ENCODE peak calls at places on chromosomes 2 and 18, in five cellular contexts. T is WTC11, N is tibial artery, J is left ventricle myocardium inferior, U is mesothelial cell of epicardium. K is an unnamed sample.

GRCh38 chr2:26178746-26179436 is 6.0 kb downstream of the GAREM2 start:
- DNase-seq in T (peak), N (no peak), J (peak), U (no peak), K (no peak)

GRCh38 chr2:20439193-20439475 is 7.7 kb upstream of the RHOB start:
- DNase-seq in T (no peak), N (no peak), J (no peak), U (no peak), K (peak)

GRCh38 chr2:144426355-144426754 is 93.6 kb downstream of the ZEB2 start:
- DNase-seq in T (no peak), N (no peak), J (no peak), U (no peak), K (no peak)

GRCh38 chr2:173323371-173323770 is 31.3 kb upstream of the CDCA7 start:
- DNase-seq in T (no peak), N (no peak), J (no peak), U (no peak), K (no peak)

GRCh38 chr18:35730738-35731370 is 149.3 kb downstream of the GALNT1 start:
- DNase-seq in T (no peak), N (no peak), J (peak), U (no peak), K (no peak)

GRCh38 chr2:98545591-98545990 is 62.7 kb downstream of the COA5 start:
- DNase-seq in T (no peak), N (peak), J (no peak), U (no peak), K (no peak)

GRCh38 chr2:144583741-144584453 is 64.0 kb upstream of the ZEB2 start:
- DNase-seq in T (no peak), N (no peak), J (no peak), U (no peak), K (peak)

GRCh38 chr2:235398321-235398720 is 95.5 kb upstream of the AGAP1 start:
- DNase-seq in T (no peak), N (no peak), J (no peak), U (no peak), K (no peak)

GRCh38 chr2:238169021-238169707 is 10.4 kb downstream of the ERFE start:
- DNase-seq in T (no peak), N (peak), J (peak), U (no peak), K (peak)

GRCh38 chr18:58603365-58604067 is 25.4 kb downstream of the ALPK2 start:
- DNase-seq in T (no peak), N (no peak), J (no peak), U (peak), K (peak)

GRCh38 chr2:71389379-71390072 is 57.9 kb downstream of the ZNF638 start:
- DNase-seq in T (no peak), N (no peak), J (no peak), U (no peak), K (peak)

GRCh38 chr2:9206991-9207640 is 504 bp downstream of the ASAP2 start:
- DNase-seq in T (peak), N (peak), J (peak), U (peak), K (no peak)

GRCh38 chr18:427005-427404 is 73.5 kb downstream of the COLEC12 start:
- DNase-seq in T (no peak), N (no peak), J (no peak), U (no peak), K (peak)

GRCh38 chr18:9992988-9993845 is 79.4 kb downstream of the VAPA start:
- DNase-seq in T (no peak), N (no peak), J (no peak), U (no peak), K (no peak)

GRCh38 chr18:49814147-49814499 is 790 bp upstream of the ACAA2 start:
- DNase-seq in T (peak), N (peak), J (peak), U (no peak), K (peak)

GRCh38 chr2:77512521-77512920 is 9.7 kb downstream of the LRRTM4 start:
- DNase-seq in T (no peak), N (no peak), J (no peak), U (no peak), K (no peak)

DNA sequence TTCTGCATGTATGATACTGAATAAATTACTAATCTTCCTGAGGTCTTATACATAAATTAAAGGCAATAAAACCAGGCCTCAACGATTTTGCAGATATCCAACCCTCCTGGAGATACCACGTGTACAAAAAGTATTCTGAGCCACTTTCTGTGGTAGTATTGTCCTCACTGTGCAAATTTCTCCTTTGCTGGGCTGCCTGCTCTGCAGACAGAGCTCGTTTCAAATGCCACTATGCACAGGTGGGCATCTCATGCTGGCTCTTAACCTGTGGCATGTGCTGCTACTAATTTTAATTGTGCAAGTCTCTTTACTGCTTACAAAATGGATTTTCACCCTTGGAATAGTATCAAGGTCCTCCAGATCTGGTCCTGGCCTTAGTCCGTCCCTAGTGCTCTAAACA is 66.4 kb upstream of the SLC16A14 start:
- DNase-seq in T (no peak), N (no peak), J (no peak), U (no peak), K (no peak)
- TF ChIP-seq CTCF in T (no peak), N (no peak), J (no peak), U (no peak), K (no peak)

DNA sequence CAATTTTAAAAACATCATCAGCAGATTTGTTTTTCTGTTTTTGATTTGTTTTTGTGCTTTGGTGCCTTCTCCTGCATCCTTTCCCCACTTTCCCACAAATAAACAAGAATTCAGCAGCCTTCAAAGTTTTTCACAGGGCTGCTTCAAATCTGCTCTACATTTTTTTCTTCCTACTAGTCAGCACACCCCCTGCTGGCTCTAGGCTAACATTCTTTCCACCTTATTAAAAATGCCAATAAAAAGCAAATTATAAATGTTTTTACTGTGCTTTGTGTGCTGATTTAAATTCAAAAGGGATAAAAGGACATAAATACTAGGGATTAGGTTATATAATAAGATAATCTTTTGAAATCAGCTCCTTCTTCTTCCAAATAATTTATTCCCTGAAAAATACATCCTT is 6.2 kb upstream of the CNTNAP5 start:
- DNase-seq in T (no peak), N (no peak), J (no peak), U (no peak), K (no peak)
- TF ChIP-seq CTCF in T (no peak), N (no peak), J (no peak), U (peak), K (no peak)

GRCh38 chr18:13801260-13801601 is 22.7 kb upstream of the MC5R start:
- DNase-seq in T (no peak), N (no peak), J (no peak), U (no peak), K (no peak)
- TF ChIP-seq CTCF in T (no peak), N (no peak), J (no peak), U (no peak), K (no peak)

GRCh38 chr2:162175720-162176119 is 23.7 kb upstream of the GCG start:
- DNase-seq in T (no peak), N (no peak), J (no peak), U (no peak), K (peak)
- TF ChIP-seq CTCF in T (no peak), N (no peak), J (no peak), U (no peak), K (no peak)

GRCh38 chr18:32669549-32670165 is 103.2 kb downstream of the KLHL14 start:
- DNase-seq in T (peak), N (no peak), J (no peak), U (no peak), K (no peak)
- TF ChIP-seq CTCF in T (peak), N (no peak), J (no peak), U (peak), K (no peak)

GRCh38 chr2:146869328-146869727 is 975.5 kb upstream of the ACVR2A start:
- DNase-seq in T (no peak), N (no peak), J (no peak), U (no peak), K (no peak)
- TF ChIP-seq CTCF in T (no peak), N (no peak), J (no peak), U (no peak), K (no peak)

GRCh38 chr2:17541514-17541950 is 1.0 kb downstream of the VSNL1 start:
- DNase-seq in T (no peak), N (no peak), J (no peak), U (no peak), K (no peak)

GRCh38 chr2:17539596-17539992 is 902 bp upstream of the VSNL1 start:
- DNase-seq in T (peak), N (no peak), J (peak), U (peak), K (peak)

GRCh38 chr2:17540813-17541513 is 467 bp downstream of the VSNL1 start:
- DNase-seq in T (no peak), N (no peak), J (no peak), U (no peak), K (no peak)

GRCh38 chr2:17538844-17539554 is 1.5 kb upstream of the VSNL1 start:
- DNase-seq in T (peak), N (peak), J (peak), U (peak), K (peak)

GRCh38 chr2:17539993-17540812 is at the start of gene VSNL1:
- DNase-seq in T (peak), N (peak), J (peak), U (peak), K (peak)
- TF ChIP-seq CTCF in T (no peak), N (no peak), J (no peak), U (no peak), K (no peak)

GRCh38 chr2:231708773-231709635 is 679 bp downstream of the PTMA start:
- DNase-seq in T (no peak), N (no peak), J (peak), U (peak), K (peak)
- TF ChIP-seq CTCF in T (no peak), N (no peak), J (peak), U (peak), K (no peak)